ENCODE peak calls at places on chromosomes 11 and 22, in four cellular contexts. Q is heart left ventricle; U is NCI-H1092 treated with DMSO at 0.1 percent for 48 hours; V is stimulated activated CD4-positive, alpha-beta T cell treated with anti-CD3 and anti-CD28 coated beads, Interleukin-12 subunit alpha, Interleukin-12 subunit beta, amount 100 ng/mL, for 4 hours. A is an unnamed sample.

GRCh38 chr11:122720482-122720881 is 65.0 kb downstream of the UBASH3B start:
- DNase-seq in V (no peak), Q (no peak), U (no peak), A (peak)

GRCh38 chr11:132244871-132245557 is 874.6 kb downstream of the NTM start:
- DNase-seq in Q (no peak), V (no peak), U (peak), A (no peak)

GRCh38 chr11:74687237-74688005 is 43.8 kb downstream of the CHRDL2 start:
- DNase-seq in V (no peak), Q (no peak), U (no peak), A (peak)

GRCh38 chr11:45285931-45286632 is at the start of gene SYT13:
- DNase-seq in Q (no peak), V (no peak), U (peak), A (peak)

GRCh38 chr11:82869657-82870056 is 30.6 kb downstream of the PRCP start:
- DNase-seq in V (no peak), U (no peak), Q (no peak), A (no peak)

GRCh38 chr22:42635531-42635930 is 4.9 kb downstream of the ATP5MGL start:
- DNase-seq in Q (peak), V (no peak), U (no peak), A (no peak)

GRCh38 chr11:133946018-133946417 is 10.8 kb downstream of the IGSF9B start:
- DNase-seq in Q (no peak), V (no peak), U (no peak), A (no peak)

GRCh38 chr11:60700689-60701508 is 1.5 kb downstream of the MS4A8 start:
- DNase-seq in Q (no peak), U (peak), V (no peak), A (peak)

GRCh38 chr22:31337178-31337577 is 9.0 kb downstream of the PATZ1 start:
- DNase-seq in Q (no peak), V (no peak), U (no peak), A (no peak)

GRCh38 chr11:12693075-12693473 is 18.9 kb downstream of the TEAD1 start:
- DNase-seq in V (no peak), Q (no peak), U (no peak), A (peak)

GRCh38 chr11:23336961-23337360 is 476.7 kb upstream of the CCDC179 start:
- DNase-seq in Q (no peak), U (no peak), V (no peak), A (no peak)

GRCh38 chr11:83540112-83540675 is 254.0 kb upstream of the CCDC90B start:
- DNase-seq in U (no peak), Q (no peak), V (no peak), A (no peak)

GRCh38 chr11:3641701-3642070 is at the start of gene ART5:
- DNase-seq in U (no peak), Q (no peak), V (no peak), A (no peak)

GRCh38 chr11:12963789-12964536 is 45.2 kb upstream of the RASSF10 start:
- DNase-seq in Q (peak), U (peak), V (peak), A (peak)

GRCh38 chr11:93822359-93822758 is 28.1 kb downstream of the VSTM5 start:
- DNase-seq in V (no peak), U (no peak), Q (no peak), A (no peak)